ENCODE peak calls at places on chromosome 12, in nine cellular contexts. Q is amygdala; Y is nucleus accumbens; N is Right ventricle myocardium superior; W is effector CD4-positive, alpha-beta T cell; C is hepatic stellate cell; D is LHCN-M2; R is M059J; V is omental fat pad. E is an unnamed sample.

GRCh38 chr12:110123861-110124183 is 335 bp upstream of the IFT81 start:
- DNase-seq in Q (no peak), D (no peak), V (no peak), W (no peak), N (no peak), Y (no peak), R (no peak), C (no peak), E (no peak)

GRCh38 chr12:127592278-127592677 is 674.7 kb upstream of the TMEM132C start:
- DNase-seq in C (no peak), R (no peak), Y (no peak), Q (no peak), V (no peak), W (no peak), D (no peak), N (no peak), E (no peak)

GRCh38 chr12:6542209-6543009 is 8.1 kb downstream of the GAPDH start:
- DNase-seq in Q (no peak), C (no peak), D (peak; percentile 17), W (no peak), N (no peak), R (no peak), V (no peak), Y (no peak), E (no peak)

GRCh38 chr12:4214912-4215861 is 58.4 kb upstream of the CCND2 start:
- DNase-seq in R (peak; percentile 9), V (no peak), W (no peak), D (no peak), Y (no peak), C (no peak), N (peak; percentile 86), Q (peak; percentile 45), E (peak; percentile 74)

GRCh38 chr12:57452937-57453509 is 2.1 kb upstream of the INHBE start:
- DNase-seq in W (no peak), C (peak; percentile 74), R (peak; percentile 63), V (peak; percentile 78), Q (peak; percentile 69), D (peak; percentile 65), Y (peak; percentile 58), N (peak; percentile 89), E (peak; percentile 83)

GRCh38 chr12:39386335-39386734 is 56.6 kb downstream of the KIF21A start:
- DNase-seq in Y (no peak), N (no peak), W (no peak), C (no peak), Q (no peak), D (no peak), R (no peak), V (no peak), E (no peak)

GRCh38 chr12:45547822-45548221 is 181.7 kb upstream of the ARID2 start:
- DNase-seq in N (no peak), C (no peak), R (peak; percentile 6), D (peak; percentile 4), W (no peak), Q (no peak), Y (no peak), V (no peak), E (no peak)

GRCh38 chr12:55760663-55761062 is 17.7 kb downstream of the GDF11 start:
- DNase-seq in Q (no peak), W (no peak), D (no peak), N (no peak), Y (no peak), V (no peak), C (no peak), R (no peak), E (no peak)

GRCh38 chr12:115672506-115673080 is 604.9 kb downstream of the MED13L start:
- DNase-seq in W (no peak), V (no peak), D (no peak), N (no peak), C (no peak), Q (no peak), R (no peak), Y (no peak), E (no peak)

GRCh38 chr12:64813733-64814132 is 10.7 kb upstream of the TBC1D30 start:
- DNase-seq in N (no peak), Q (no peak), W (no peak), D (no peak), Y (no peak), V (no peak), R (no peak), C (no peak), E (no peak)

GRCh38 chr12:59041241-59042121 is 121.2 kb upstream of the LRIG3 start:
- DNase-seq in V (no peak), Y (no peak), N (no peak), Q (no peak), W (no peak), D (peak; percentile 93), R (peak; percentile 85), C (peak; percentile 31), E (no peak)

GRCh38 chr12:76908303-76909017 is 29.6 kb upstream of the CSRP2 start:
- DNase-seq in D (no peak), Y (no peak), V (no peak), C (no peak), W (no peak), N (no peak), Q (no peak), R (no peak), E (no peak)

GRCh38 chr12:6828671-6829531 is 694 bp downstream of the P3H3 start:
- DNase-seq in D (peak; percentile 43), V (no peak), C (peak; percentile 85), R (no peak), W (peak; percentile 14), Q (peak; percentile 56), Y (no peak), N (peak; percentile 54), E (no peak)

E was measured in right atrium auricular region.